ENCODE peak calls at places on chromosomes 3 and 15, in six cellular contexts. J is fibroblast of mammary gland, V is dorsolateral prefrontal cortex, F is AG09309, G is AG04450, Z is uterus. P is an unnamed sample.

GRCh38 chr15:100728371-100729201 is 126.2 kb downstream of the ASB7 start:
- DNase-seq in G (no peak), Z (peak; percentile 13), J (no peak), F (no peak), V (no peak), P (no peak)

GRCh38 chr3:184770541-184770940 is 41.4 kb upstream of the VPS8 start:
- DNase-seq in V (no peak), Z (no peak), G (no peak), F (no peak), J (no peak), P (no peak)

GRCh38 chr3:124161453-124161852 is 169.5 kb upstream of the ROPN1 start:
- DNase-seq in Z (no peak), V (no peak), G (no peak), F (no peak), J (no peak), P (no peak)

GRCh38 chr3:153043729-153044314 is 118.2 kb upstream of the RAP2B start:
- DNase-seq in Z (no peak), J (peak; percentile 76), G (no peak), V (no peak), F (peak; percentile 46), P (peak; percentile 65)

GRCh38 chr15:91258436-91258779 is 158.4 kb downstream of the SV2B start:
- DNase-seq in F (no peak), V (no peak), J (no peak), Z (no peak), G (no peak), P (no peak)

GRCh38 chr15:48411971-48412591 is 80.9 kb downstream of the DUT start:
- DNase-seq in V (no peak), J (peak; percentile 86), G (no peak), F (peak; percentile 90), Z (no peak), P (no peak)

GRCh38 chr3:14462738-14463137 is 60.3 kb downstream of the SLC6A6 start:
- DNase-seq in Z (no peak), J (no peak), G (no peak), V (no peak), F (no peak), P (no peak)

GRCh38 chr15:66035901-66036300 is 166.6 kb downstream of the RAB11A start:
- DNase-seq in Z (no peak), F (no peak), G (no peak), J (no peak), V (no peak), P (no peak)

GRCh38 chr3:170487091-170487490 is 68.4 kb downstream of the CLDN11 start:
- DNase-seq in V (no peak), Z (no peak), F (no peak), G (no peak), J (no peak), P (no peak)

GRCh38 chr3:169841171-169841570 is 28.5 kb upstream of the LRRC34 start:
- DNase-seq in J (no peak), G (no peak), Z (no peak), V (no peak), F (no peak), P (no peak)

GRCh38 chr3:160720123-160720746 is 35.8 kb upstream of the PPM1L start:
- DNase-seq in G (no peak), F (no peak), J (no peak), V (no peak), Z (no peak), P (no peak)

GRCh38 chr3:59559721-59560514 is 510.1 kb upstream of the CFAP20DC start:
- DNase-seq in J (peak; percentile 99), Z (no peak), V (no peak), G (peak; percentile 73), F (peak; percentile 91), P (peak; percentile 99)

GRCh38 chr15:69236505-69236904 is 62.2 kb upstream of the PAQR5 start:
- DNase-seq in Z (no peak), F (no peak), J (no peak), G (no peak), V (no peak), P (no peak)

GRCh38 chr3:119418641-119419040 is 44.8 kb downstream of the TMEM39A start:
- DNase-seq in V (no peak), G (no peak), J (peak; percentile 6), Z (no peak), F (no peak), P (no peak)

GRCh38 chr15:90266485-90266884 is 1.0 kb downstream of the NGRN start:
- DNase-seq in Z (no peak), V (no peak), J (peak; percentile 43), G (no peak), F (no peak), P (no peak)

GRCh38 chr3:134074001-134074789 is 44.5 kb upstream of the SLCO2A1 start:
- DNase-seq in F (no peak), V (no peak), G (no peak), Z (no peak), J (no peak), P (no peak)

GRCh38 chr3:120160050-120160449 is 65.8 kb upstream of the GSK3B start:
- DNase-seq in Z (no peak), G (peak; percentile 94), J (peak; percentile 99), V (no peak), F (peak; percentile 100), P (peak; percentile 99)

GRCh38 chr3:129938140-129938930 is 36.2 kb upstream of the TRH start:
- DNase-seq in F (no peak), V (no peak), Z (no peak), J (no peak), G (no peak), P (no peak)

GRCh38 chr3:129933471-129933870 is 40.0 kb upstream of the TMCC1 start:
- DNase-seq in Z (no peak), J (no peak), G (no peak), F (no peak), V (no peak), P (no peak)

GRCh38 chr3:129936757-129937156 is 37.8 kb upstream of the TRH start:
- DNase-seq in F (peak; percentile 28), J (peak; percentile 77), G (peak; percentile 6), Z (peak; percentile 34), V (peak; percentile 41), P (peak; percentile 21)

GRCh38 chr3:129937717-129938116 is 36.8 kb upstream of the TRH start:
- DNase-seq in G (no peak), F (no peak), J (no peak), Z (no peak), V (no peak), P (no peak)

DNA sequence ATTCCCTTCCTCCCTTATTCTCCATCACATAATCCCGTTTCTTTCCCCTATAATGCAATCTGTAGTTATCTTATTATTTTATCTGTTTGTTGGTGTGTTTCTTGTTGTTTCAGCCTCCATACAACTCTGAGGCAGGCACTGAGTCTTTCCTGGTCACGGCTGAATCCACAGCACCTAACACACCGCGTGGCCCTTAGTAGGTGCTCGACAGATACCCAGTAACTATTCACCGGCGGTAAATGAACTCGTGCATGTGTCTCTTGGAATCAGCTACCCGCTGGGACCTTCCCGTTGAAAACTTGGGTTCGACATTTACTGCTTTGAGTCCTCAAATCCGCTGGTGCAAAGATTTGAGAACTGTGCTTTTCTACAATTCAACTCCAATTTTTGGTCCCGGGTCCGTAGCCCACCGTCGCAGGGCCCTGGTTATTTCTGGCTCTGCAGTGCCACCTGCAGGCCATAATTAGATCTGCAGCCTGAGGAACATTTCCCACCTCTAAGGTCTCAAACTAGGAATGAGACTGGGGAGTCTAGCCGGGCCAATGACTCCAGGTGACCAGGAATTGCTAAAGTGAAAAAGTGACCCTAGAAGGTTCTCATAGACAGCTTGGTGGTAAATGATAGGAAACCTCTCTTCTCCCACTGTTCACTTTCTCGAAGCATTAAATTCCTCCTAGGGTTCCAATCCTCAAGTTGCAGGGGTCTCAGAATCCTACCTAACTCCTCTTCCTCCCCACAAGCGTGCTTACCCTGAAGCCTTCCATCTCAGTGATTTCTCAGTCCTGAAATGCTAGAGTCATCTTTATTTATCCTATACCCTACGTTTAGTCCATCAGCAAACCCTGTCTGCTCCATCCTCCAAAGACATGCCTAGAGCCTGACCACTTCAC is 40.0 kb upstream of the TRH start:
- DNase-seq in G (no peak), F (no peak), J (peak; percentile 23), V (no peak), Z (peak; percentile 37), P (no peak)
- H3K4me3 ChIP-seq in G (no peak overlapping the region), F (no peak overlapping the region), J (peak overlapping the region; percentile 13), V (peak overlapping the region; percentile 34), Z (no peak overlapping the region), P (no peak overlapping the region)

GRCh38 chr3:9768376-9768775 is 1.4 kb downstream of the CAMK1 start:
- DNase-seq in V (no peak), F (no peak), J (no peak), Z (no peak), G (no peak), P (no peak)

GRCh38 chr3:9767418-9767817 is 2.3 kb downstream of the CAMK1 start:
- DNase-seq in J (no peak), V (no peak), F (no peak), G (no peak), Z (no peak), P (no peak)

GRCh38 chr3:9769426-9770275 is at the start of gene CAMK1:
- DNase-seq in J (peak; percentile 43), V (peak; percentile 79), G (no peak), F (no peak), Z (peak; percentile 88), P (peak; percentile 11)

GRCh38 chr3:9770276-9770812 is 597 bp upstream of the CAMK1 start:
- DNase-seq in G (no peak), V (no peak), F (no peak), J (peak; percentile 60), Z (peak; percentile 97), P (no peak)

DNA sequence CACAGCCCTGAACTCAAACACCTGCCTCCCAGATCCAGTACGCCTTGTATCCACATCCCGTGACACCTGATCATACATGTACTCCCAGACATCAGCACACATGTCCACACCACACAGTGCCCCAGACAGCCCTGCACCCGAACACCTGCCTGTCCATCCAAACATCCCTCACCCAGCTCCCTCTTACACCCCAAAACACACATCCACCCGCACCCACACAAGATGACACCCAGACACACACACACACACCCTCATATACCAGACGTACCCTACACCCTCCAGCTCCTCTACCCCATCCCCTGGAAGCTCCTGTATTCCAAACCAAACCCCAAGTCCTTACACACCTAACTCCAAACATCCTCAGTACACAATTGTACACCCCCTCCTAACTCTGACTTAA is 735 bp downstream of the CAMK1 start:
- DNase-seq in G (no peak), V (no peak), J (no peak), Z (no peak), F (no peak), P (no peak)
- H3K4me3 ChIP-seq in G (peak overlapping the region; percentile 67), V (peak overlapping the region; percentile 71), J (peak overlapping the region; percentile 59), Z (peak overlapping the region; percentile 62), F (peak overlapping the region; percentile 68), P (peak overlapping the region; percentile 62)

GRCh38 chr3:188001052-188001567 is 152.8 kb upstream of the LPP start:
- DNase-seq in Z (no peak), F (no peak), J (peak; percentile 36), G (no peak), V (no peak), P (no peak)
- H3K4me3 ChIP-seq in Z (no peak overlapping the region), F (no peak overlapping the region), J (no peak overlapping the region), G (no peak overlapping the region), V (no peak overlapping the region), P (no peak overlapping the region)

GRCh38 chr3:52529376-52530333 is 4.0 kb downstream of the NT5DC2 start:
- DNase-seq in V (no peak), G (no peak), F (no peak), Z (peak; percentile 40), J (peak; percentile 70), P (peak; percentile 13)
- H3K4me3 ChIP-seq in V (no peak overlapping the region), G (no peak overlapping the region), F (no peak overlapping the region), Z (no peak overlapping the region), J (no peak overlapping the region), P (no peak overlapping the region)

P was measured in skeletal muscle cell.